ENCODE peak calls at places on chromosomes 4 and X, in seven cellular contexts. One of them, this sample, is unnamed. For H3K4me1, the result is how much of the 10 kb centered on the place peaks cover.

GRCh38 chr4:52657630-52658501 is 1.2 kb downstream of the USP46 start:
- DNase-seq in colonic mucosa: peak
- DNase-seq in suprapubic skin: peak
- DNase-seq in neural progenitor cell: peak
- DNase-seq in lower lobe of right lung: no peak
- DNase-seq in fibroblast of lung: peak
- DNase-seq in body of pancreas: peak
- DNase-seq in this sample: peak

GRCh38 chr4:56840559-56840958 is 19.1 kb upstream of the SPINK2 start:
- DNase-seq in lower lobe of right lung: no peak
- DNase-seq in fibroblast of lung: no peak
- DNase-seq in suprapubic skin: no peak
- DNase-seq in body of pancreas: no peak
- DNase-seq in colonic mucosa: no peak
- DNase-seq in neural progenitor cell: no peak
- DNase-seq in this sample: no peak

GRCh38 chr4:12929784-12930183 is 554.4 kb downstream of the RAB28 start:
- DNase-seq in neural progenitor cell: no peak
- DNase-seq in fibroblast of lung: no peak
- DNase-seq in body of pancreas: no peak
- DNase-seq in suprapubic skin: no peak
- DNase-seq in lower lobe of right lung: no peak
- DNase-seq in colonic mucosa: no peak
- DNase-seq in this sample: no peak

GRCh38 chr4:84632092-84632491 is 49.2 kb downstream of the CDS1 start:
- DNase-seq in lower lobe of right lung: no peak
- DNase-seq in body of pancreas: no peak
- DNase-seq in neural progenitor cell: no peak
- DNase-seq in suprapubic skin: no peak
- DNase-seq in colonic mucosa: no peak
- DNase-seq in fibroblast of lung: peak
- DNase-seq in this sample: no peak

GRCh38 chr4:152628128-152628527 is 51.7 kb downstream of the TMEM154 start:
- DNase-seq in neural progenitor cell: no peak
- DNase-seq in colonic mucosa: no peak
- DNase-seq in suprapubic skin: peak
- DNase-seq in lower lobe of right lung: no peak
- DNase-seq in body of pancreas: no peak
- DNase-seq in fibroblast of lung: no peak
- DNase-seq in this sample: peak

GRCh38 chrX:118183606-118184005 is 67.0 kb upstream of the KLHL13 start:
- DNase-seq in body of pancreas: no peak
- DNase-seq in colonic mucosa: no peak
- DNase-seq in suprapubic skin: no peak
- DNase-seq in neural progenitor cell: no peak
- DNase-seq in fibroblast of lung: no peak
- DNase-seq in lower lobe of right lung: no peak
- DNase-seq in this sample: no peak

GRCh38 chr4:181821039-181822004 is 421.9 kb upstream of the TENM3 start:
- DNase-seq in neural progenitor cell: peak
- DNase-seq in colonic mucosa: no peak
- DNase-seq in lower lobe of right lung: no peak
- DNase-seq in body of pancreas: no peak
- DNase-seq in suprapubic skin: no peak
- DNase-seq in fibroblast of lung: peak
- DNase-seq in this sample: no peak

GRCh38 chrX:19659929-19660328 is 144.6 kb upstream of the MAP3K15 start:
- DNase-seq in neural progenitor cell: no peak
- DNase-seq in suprapubic skin: no peak
- DNase-seq in fibroblast of lung: no peak
- DNase-seq in body of pancreas: no peak
- DNase-seq in colonic mucosa: no peak
- DNase-seq in lower lobe of right lung: no peak
- DNase-seq in this sample: peak

GRCh38 chr4:114998316-114998715 is 115.1 kb downstream of the NDST4 start:
- DNase-seq in suprapubic skin: no peak
- DNase-seq in neural progenitor cell: no peak
- DNase-seq in fibroblast of lung: no peak
- DNase-seq in lower lobe of right lung: no peak
- DNase-seq in body of pancreas: no peak
- DNase-seq in colonic mucosa: no peak
- DNase-seq in this sample: peak
- H3K4me1 ChIP-seq in suprapubic skin: under half
- H3K4me1 ChIP-seq in neural progenitor cell: under half
- H3K4me1 ChIP-seq in fibroblast of lung: under half
- H3K4me1 ChIP-seq in lower lobe of right lung: under half
- H3K4me1 ChIP-seq in body of pancreas: under half
- H3K4me1 ChIP-seq in colonic mucosa: under half
- H3K4me1 ChIP-seq in this sample: under half

GRCh38 chrX:101079223-101079622 is 544 bp downstream of the TMEM35A start:
- DNase-seq in colonic mucosa: peak
- DNase-seq in suprapubic skin: no peak
- DNase-seq in lower lobe of right lung: no peak
- DNase-seq in fibroblast of lung: peak
- DNase-seq in neural progenitor cell: peak
- DNase-seq in body of pancreas: no peak
- DNase-seq in this sample: no peak

GRCh38 chrX:101080326-101080725 is 1.6 kb downstream of the TMEM35A start:
- DNase-seq in suprapubic skin: no peak
- DNase-seq in colonic mucosa: no peak
- DNase-seq in neural progenitor cell: no peak
- DNase-seq in fibroblast of lung: no peak
- DNase-seq in body of pancreas: no peak
- DNase-seq in lower lobe of right lung: no peak
- DNase-seq in this sample: no peak

GRCh38 chrX:101081257-101081656 is 2.6 kb downstream of the TMEM35A start:
- DNase-seq in colonic mucosa: no peak
- DNase-seq in body of pancreas: no peak
- DNase-seq in lower lobe of right lung: no peak
- DNase-seq in fibroblast of lung: no peak
- DNase-seq in suprapubic skin: no peak
- DNase-seq in neural progenitor cell: no peak
- DNase-seq in this sample: no peak

GRCh38 chrX:101079736-101080135 is 1.1 kb downstream of the TMEM35A start:
- DNase-seq in neural progenitor cell: peak
- DNase-seq in lower lobe of right lung: no peak
- DNase-seq in body of pancreas: no peak
- DNase-seq in colonic mucosa: no peak
- DNase-seq in suprapubic skin: no peak
- DNase-seq in fibroblast of lung: no peak
- DNase-seq in this sample: no peak

DNA sequence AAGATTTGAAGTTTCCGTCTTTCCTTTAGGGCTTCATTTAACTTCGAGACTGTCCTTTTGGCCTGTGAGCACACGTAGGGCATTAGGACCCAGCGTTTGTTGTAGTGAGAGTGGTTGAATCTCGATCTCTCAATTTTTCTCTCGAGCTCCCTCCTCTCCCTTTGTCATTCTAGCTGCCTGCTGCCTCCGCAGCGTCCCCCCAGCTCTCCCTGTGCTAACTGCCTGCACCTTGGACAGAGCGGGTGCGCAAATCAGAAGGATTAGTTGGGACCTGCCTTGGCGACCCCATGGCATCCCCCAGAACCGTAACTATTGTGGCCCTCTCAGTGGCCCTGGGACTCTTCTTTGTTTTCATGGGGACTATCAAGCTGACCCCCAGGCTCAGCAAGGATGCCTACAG is at the start of gene TMEM35A:
- DNase-seq in lower lobe of right lung: no peak
- DNase-seq in neural progenitor cell: peak
- DNase-seq in colonic mucosa: peak
- DNase-seq in body of pancreas: no peak
- DNase-seq in fibroblast of lung: peak
- DNase-seq in suprapubic skin: no peak
- DNase-seq in this sample: no peak
- H3K27ac ChIP-seq in lower lobe of right lung: no peak
- H3K27ac ChIP-seq in neural progenitor cell: no peak
- H3K27ac ChIP-seq in colonic mucosa: no peak
- H3K27ac ChIP-seq in body of pancreas: no peak
- H3K27ac ChIP-seq in fibroblast of lung: no peak
- H3K27ac ChIP-seq in suprapubic skin: no peak
- H3K27ac ChIP-seq in this sample: no peak

DNA sequence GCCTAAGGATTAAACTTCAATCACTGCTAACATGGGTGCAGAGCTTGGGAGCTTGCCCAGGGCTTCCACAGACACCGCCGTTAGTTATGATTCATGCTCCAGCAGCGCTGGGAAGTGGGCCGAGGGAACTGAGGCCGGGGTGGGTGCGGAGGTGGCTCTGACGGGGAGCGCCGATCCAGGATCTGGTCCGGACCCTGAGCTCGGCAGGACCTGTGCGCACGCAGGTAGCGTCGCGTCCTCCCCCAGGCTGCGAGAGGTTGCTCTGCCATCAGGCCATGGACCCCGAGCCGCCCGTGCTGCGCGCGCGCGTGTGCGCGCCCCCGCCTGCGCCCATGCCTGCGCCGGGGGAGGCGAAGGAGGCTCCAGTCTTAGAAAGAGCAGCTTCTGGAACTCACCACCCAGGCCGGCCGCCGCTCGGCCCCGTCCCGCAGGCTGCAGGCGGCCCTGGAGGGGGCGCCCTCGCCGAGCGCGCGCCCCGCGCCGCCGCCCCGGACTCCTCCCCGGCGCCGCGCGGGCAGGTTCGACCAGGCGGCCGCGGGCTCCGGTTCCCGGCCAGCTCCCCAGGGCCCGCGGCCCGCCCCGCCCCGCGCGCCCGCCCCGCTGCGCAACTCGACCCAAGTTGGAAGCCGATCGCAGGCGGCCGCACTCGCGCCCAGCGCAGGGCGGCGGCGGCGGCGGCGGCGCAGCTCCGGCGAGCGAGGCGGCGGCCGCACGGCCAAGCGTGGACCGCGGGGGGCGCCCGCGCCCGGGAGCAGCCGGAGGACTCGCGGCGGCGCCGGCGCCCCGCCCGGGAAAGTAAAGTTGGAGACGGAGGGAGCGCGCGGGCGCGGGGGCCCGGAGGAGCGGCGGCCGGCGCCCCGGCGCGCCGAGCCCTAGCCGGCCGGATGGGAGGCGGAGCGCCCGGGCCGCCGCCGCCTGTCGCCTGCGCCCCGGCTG is 646 bp upstream of the ADRA2C start:
- DNase-seq in suprapubic skin: no peak
- DNase-seq in neural progenitor cell: peak
- DNase-seq in colonic mucosa: peak
- DNase-seq in fibroblast of lung: peak
- DNase-seq in body of pancreas: peak
- DNase-seq in lower lobe of right lung: no peak
- DNase-seq in this sample: peak
- H3K4me3 ChIP-seq in suprapubic skin: peak
- H3K4me3 ChIP-seq in neural progenitor cell: peak
- H3K4me3 ChIP-seq in colonic mucosa: no peak
- H3K4me3 ChIP-seq in fibroblast of lung: peak
- H3K4me3 ChIP-seq in body of pancreas: no peak
- H3K4me3 ChIP-seq in lower lobe of right lung: peak
- H3K4me3 ChIP-seq in this sample: peak

GRCh38 chr4:99822734-99823133 is 6.1 kb downstream of the DAPP1 start:
- DNase-seq in body of pancreas: no peak
- DNase-seq in suprapubic skin: no peak
- DNase-seq in neural progenitor cell: no peak
- DNase-seq in colonic mucosa: no peak
- DNase-seq in lower lobe of right lung: no peak
- DNase-seq in fibroblast of lung: no peak
- DNase-seq in this sample: no peak
- H3K4me1 ChIP-seq in body of pancreas: under half
- H3K4me1 ChIP-seq in suprapubic skin: under half
- H3K4me1 ChIP-seq in neural progenitor cell: under half
- H3K4me1 ChIP-seq in colonic mucosa: under half
- H3K4me1 ChIP-seq in lower lobe of right lung: under half
- H3K4me1 ChIP-seq in fibroblast of lung: under half
- H3K4me1 ChIP-seq in this sample: under half

This sample was measured in A673.